ENCODE peak calls at places on chromosomes 11 and 22, in five cellular contexts. K is AG10803, C is fibroblast of lung, A is esophagus squamous epithelium, X is T-helper 9 cell. S is an unnamed sample.

GRCh38 chr11:133794205-133794604 is 51.1 kb downstream of the SPATA19 start:
- DNase-seq in K (no peak), C (no peak), A (no peak), X (no peak), S (no peak)

GRCh38 chr22:17777005-17777716 is 2.9 kb upstream of the BID start:
- DNase-seq in C (no peak), X (peak; percentile 55), K (no peak), A (no peak), S (no peak)

GRCh38 chr11:111387318-111387863 is 8.3 kb upstream of the POU2AF1 start:
- DNase-seq in K (no peak), X (no peak), A (no peak), C (no peak), S (no peak)

GRCh38 chr11:129259950-129260349 is 67.8 kb upstream of the ARHGAP32 start:
- DNase-seq in A (no peak), X (no peak), K (no peak), C (peak; percentile 40), S (no peak)

GRCh38 chr11:60131943-60132342 is 43.5 kb downstream of the MS4A2 start:
- DNase-seq in C (no peak), A (no peak), X (no peak), K (no peak), S (no peak)

GRCh38 chr11:2728663-2729332 is 29.0 kb upstream of the KCNQ1OT1 start:
- DNase-seq in X (no peak), K (no peak), C (no peak), A (no peak), S (no peak)

GRCh38 chr11:455566-456147 is 5.6 kb downstream of the PTDSS2 start:
- DNase-seq in K (no peak), C (no peak), X (no peak), A (no peak), S (no peak)

GRCh38 chr11:75785187-75785586 is 16.6 kb downstream of the DGAT2 start:
- DNase-seq in C (no peak), X (no peak), A (no peak), K (no peak), S (no peak)

GRCh38 chr11:102172127-102172848 is 62.0 kb downstream of the YAP1 start:
- DNase-seq in A (no peak), K (peak; percentile 81), X (no peak), C (peak; percentile 80), S (peak; percentile 82)

GRCh38 chr22:35521358-35522264 is 19.0 kb upstream of the RASD2 start:
- DNase-seq in X (no peak), A (no peak), C (no peak), K (no peak), S (no peak)

GRCh38 chr11:72989727-72990126 is 152.4 kb downstream of the FCHSD2 start:
- DNase-seq in A (no peak), X (no peak), C (no peak), K (peak; percentile 66), S (no peak)

GRCh38 chr11:66957971-66958231 is 282 bp downstream of the PC start:
- DNase-seq in A (no peak), X (no peak), K (no peak), C (no peak), S (no peak)

GRCh38 chr22:22463855-22464540 is 44.5 kb downstream of the ZNF280B start:
- DNase-seq in C (peak; percentile 74), A (no peak), X (peak; percentile 29), K (peak; percentile 55), S (no peak)